ENCODE peak calls at places on chromosomes 1 and 21, in seven cellular contexts. C is A549, A is psoas muscle, R is NCI-H1105 treated with DMSO at 0.1 percent for 48 hours, P is frontal cortex, O is GM04504, M is Calu3. Z is an unnamed sample.

GRCh38 chr1:73744985-73745384 is 453.0 kb downstream of the LRRIQ3 start:
- DNase-seq in C (no peak), A (no peak), R (no peak), P (no peak), O (no peak), M (no peak), Z (no peak)

GRCh38 chr21:44708213-44708865 is 3.0 kb downstream of the TSPEAR start:
- DNase-seq in C (no peak), A (no peak), R (no peak), P (no peak), O (no peak), M (no peak), Z (no peak)

GRCh38 chr1:113519561-113519960 is 129.2 kb downstream of the MAGI3 start:
- DNase-seq in C (no peak), A (no peak), R (no peak), P (no peak), O (no peak), M (no peak), Z (no peak)

GRCh38 chr1:202501281-202501680 is 152.8 kb downstream of the PPP1R12B start:
- DNase-seq in C (peak; percentile 41), A (no peak), R (peak; percentile 40), P (peak; percentile 1), O (no peak), M (peak; percentile 24), Z (no peak)

GRCh38 chr1:179175011-179175934 is 54.2 kb downstream of the ABL2 start:
- DNase-seq in C (peak; percentile 56), A (no peak), R (no peak), P (peak; percentile 27), O (peak; percentile 73), M (peak; percentile 48), Z (no peak)

GRCh38 chr1:229247871-229248270 is 23.0 kb upstream of the RAB4A start:
- DNase-seq in C (no peak), A (no peak), R (no peak), P (no peak), O (no peak), M (no peak), Z (no peak)

GRCh38 chr1:171219751-171220385 is 28.4 kb upstream of the FMO1 start:
- DNase-seq in C (no peak), A (no peak), R (no peak), P (no peak), O (peak; percentile 15), M (no peak), Z (no peak)

GRCh38 chr1:153550827-153551512 is 1.9 kb upstream of the S100A3 start:
- DNase-seq in C (no peak), A (no peak), R (no peak), P (no peak), O (no peak), M (no peak), Z (no peak)

GRCh38 chr21:37165606-37166005 is 92.6 kb downstream of the TTC3 start:
- DNase-seq in C (no peak), A (no peak), R (no peak), P (no peak), O (no peak), M (no peak), Z (no peak)

GRCh38 chr1:145824499-145824842 is 471 bp downstream of the POLR3C start:
- DNase-seq in C (no peak), A (no peak), R (no peak), P (no peak), O (no peak), M (no peak), Z (no peak)

GRCh38 chr1:209768354-209768774 is 12.5 kb downstream of the TRAF3IP3 start:
- DNase-seq in C (no peak), A (no peak), R (no peak), P (no peak), O (no peak), M (no peak), Z (no peak)

GRCh38 chr1:201149400-201149799 is 4.9 kb downstream of the TMEM9 start:
- DNase-seq in C (peak; percentile 64), A (no peak), R (peak; percentile 58), P (no peak), O (no peak), M (peak; percentile 43), Z (peak; percentile 16)

GRCh38 chr1:184284900-184285299 is 101.9 kb upstream of the C1orf21 start:
- DNase-seq in C (no peak), A (no peak), R (no peak), P (no peak), O (no peak), M (no peak), Z (no peak)

GRCh38 chr1:20727746-20728316 is 4.7 kb downstream of the SH2D5 start:
- DNase-seq in C (no peak), A (no peak), R (no peak), P (peak; percentile 25), O (no peak), M (no peak), Z (no peak)

GRCh38 chr1:234731371-234732085 is 121.5 kb upstream of the IRF2BP2 start:
- DNase-seq in C (peak; percentile 29), A (no peak), R (no peak), P (no peak), O (no peak), M (no peak), Z (no peak)

GRCh38 chr1:230204852-230205251 is 137.8 kb downstream of the GALNT2 start:
- DNase-seq in C (no peak), A (no peak), R (no peak), P (no peak), O (no peak), M (peak; percentile 88), Z (peak; percentile 35)

GRCh38 chr1:93344484-93344883 is 1.2 kb upstream of the DR1 start:
- DNase-seq in C (no peak), A (no peak), R (no peak), P (no peak), O (no peak), M (no peak), Z (no peak)

GRCh38 chr1:109198043-109198695 is 15.5 kb upstream of the SARS1 start:
- DNase-seq in C (peak; percentile 60), A (peak; percentile 17), R (no peak), P (peak; percentile 48), O (peak; percentile 82), M (no peak), Z (no peak)

GRCh38 chr1:230303822-230304221 is 122.3 kb downstream of the PGBD5 start:
- DNase-seq in C (no peak), A (no peak), R (no peak), P (no peak), O (peak; percentile 27), M (no peak), Z (peak; percentile 62)

GRCh38 chr1:206680279-206680678 is 4.4 kb upstream of the MAPKAPK2 start:
- DNase-seq in C (no peak), A (no peak), R (no peak), P (no peak), O (no peak), M (no peak), Z (no peak)

GRCh38 chr1:228336308-228337030 is 70.2 kb downstream of the TRIM11 start:
- DNase-seq in C (no peak), A (peak; percentile 69), R (no peak), P (no peak), O (peak; percentile 12), M (no peak), Z (no peak)

GRCh38 chr21:24118738-24119470 is 1488.4 kb downstream of the MRPL39 start:
- DNase-seq in C (no peak), A (no peak), R (no peak), P (no peak), O (no peak), M (no peak), Z (no peak)

GRCh38 chr1:172399369-172400072 is 21.0 kb upstream of the C1orf105 start:
- DNase-seq in C (peak; percentile 90), A (peak; percentile 53), R (peak; percentile 9), P (peak; percentile 24), O (peak; percentile 97), M (peak; percentile 65), Z (peak; percentile 68)

GRCh38 chr1:98130406-98130805 is 209.6 kb upstream of the DPYD start:
- DNase-seq in C (no peak), A (no peak), R (no peak), P (no peak), O (no peak), M (no peak), Z (no peak)